ENCODE peak calls at places on chromosomes 13 and 19, in eight cellular contexts. T is cardiac muscle cell, H is neural progenitor cell, Z is stomach, X is psoas muscle, N is aorta, Q is HCT116, E is IMR-90. Y is an unnamed sample.

GRCh38 chr13:39370554-39370953 is 232.4 kb downstream of the LHFPL6 start:
- DNase-seq in N (peak), T (no peak), Z (no peak), X (no peak), H (no peak), Q (no peak), E (peak), Y (no peak)

GRCh38 chr13:31755803-31756212 is 16.5 kb downstream of the RXFP2 start:
- DNase-seq in N (no peak), Q (no peak), X (no peak), E (peak), H (no peak), Z (no peak), T (no peak), Y (no peak)

GRCh38 chr13:28325022-28325421 is 169.9 kb downstream of the FLT1 start:
- DNase-seq in X (no peak), Q (no peak), Z (no peak), N (no peak), T (peak), H (no peak), E (no peak), Y (no peak)

GRCh38 chr13:83937579-83937978 is 55.3 kb upstream of the SLITRK1 start:
- DNase-seq in X (no peak), E (no peak), N (no peak), Q (no peak), T (no peak), Z (no peak), H (no peak), Y (no peak)

GRCh38 chr13:110322828-110323171 is 15.7 kb downstream of the COL4A2 start:
- DNase-seq in E (no peak), X (no peak), Q (no peak), N (no peak), H (no peak), Z (no peak), T (no peak), Y (no peak)

GRCh38 chr19:49812997-49813861 is at the start of gene FUZ:
- DNase-seq in H (peak), E (peak), Z (peak), Q (peak), T (peak), N (peak), X (peak), Y (peak)

GRCh38 chr13:79282976-79283375 is 123.1 kb downstream of the RBM26 start:
- DNase-seq in Z (no peak), Q (no peak), H (no peak), N (no peak), X (no peak), T (peak), E (no peak), Y (no peak)

GRCh38 chr19:33687761-33688656 is 66.3 kb downstream of the CHST8 start:
- DNase-seq in E (no peak), H (no peak), T (no peak), X (no peak), Q (no peak), N (no peak), Z (no peak), Y (no peak)

GRCh38 chr13:31885994-31886393 is 145.6 kb upstream of the FRY start:
- DNase-seq in X (no peak), N (no peak), Q (no peak), E (peak), T (peak), Z (no peak), H (peak), Y (no peak)

GRCh38 chr19:3080281-3080680 is 13.9 kb upstream of the GNA11 start:
- DNase-seq in N (peak), H (no peak), E (peak), T (no peak), Z (no peak), Q (no peak), X (no peak), Y (no peak)

GRCh38 chr13:111345682-111346081 is 25.2 kb downstream of the TEX29 start:
- DNase-seq in X (no peak), T (no peak), Z (no peak), Q (no peak), N (peak), E (no peak), H (no peak), Y (no peak)

GRCh38 chr19:1327125-1327524 is 41.5 kb downstream of the EFNA2 start:
- DNase-seq in H (no peak), T (no peak), Q (no peak), X (no peak), Z (no peak), N (no peak), E (no peak), Y (no peak)

GRCh38 chr19:1325568-1326294 is 40.1 kb downstream of the EFNA2 start:
- DNase-seq in Q (no peak), X (no peak), Z (no peak), T (no peak), E (no peak), N (no peak), H (no peak), Y (no peak)

GRCh38 chr19:1324249-1324791 is 38.6 kb downstream of the EFNA2 start:
- DNase-seq in Z (no peak), Q (no peak), T (no peak), N (no peak), X (no peak), E (no peak), H (no peak), Y (no peak)

GRCh38 chr19:1322198-1322981 is 36.7 kb downstream of the EFNA2 start:
- DNase-seq in Q (no peak), N (no peak), X (no peak), T (no peak), H (no peak), Z (no peak), E (no peak), Y (no peak)

GRCh38 chr19:1324792-1325567 is 39.3 kb downstream of the EFNA2 start:
- DNase-seq in T (peak), H (no peak), E (peak), X (peak), Z (peak), Q (peak), N (peak), Y (peak)
- H3K27ac ChIP-seq in T (no peak), H (no peak), E (no peak), X (no peak), Z (no peak), Q (peak), N (no peak), Y (no peak)

GRCh38 chr19:11243798-11244169 is 4.4 kb downstream of the ANGPTL8 start:
- DNase-seq in H (no peak), Z (no peak), T (no peak), E (no peak), X (no peak), Q (no peak), N (no peak), Y (no peak)
- H3K27ac ChIP-seq in H (no peak), Z (peak), T (no peak), E (no peak), X (no peak), Q (no peak), N (no peak), Y (peak)

DNA sequence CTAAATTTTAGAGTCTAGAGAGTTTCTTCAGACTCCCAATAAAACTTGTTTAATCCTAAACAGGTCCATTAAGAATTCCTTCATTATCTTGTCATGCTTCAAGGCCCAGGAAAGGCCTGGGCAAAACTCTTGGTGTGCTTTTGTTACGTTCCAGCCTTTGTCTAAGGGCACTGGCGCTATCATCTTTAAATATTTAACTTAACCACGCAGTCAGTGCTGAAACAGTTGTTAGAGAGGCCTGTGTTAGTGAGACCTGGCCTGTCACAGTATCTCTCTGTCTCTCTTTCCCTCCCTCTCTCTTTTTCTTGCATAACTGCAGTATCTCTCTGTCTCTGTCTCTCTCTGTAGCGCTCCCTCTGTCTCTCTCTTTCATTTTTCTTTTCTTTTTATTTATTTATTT is 8.2 kb upstream of the OR1M1 start:
- DNase-seq in E (no peak), Q (no peak), X (no peak), N (no peak), H (no peak), T (no peak), Z (no peak), Y (no peak)
- H3K27ac ChIP-seq in E (no peak), Q (no peak), X (no peak), N (no peak), H (no peak), T (no peak), Z (no peak), Y (no peak)

GRCh38 chr19:58387338-58388174 is 487 bp downstream of the RPS5 start:
- DNase-seq in H (no peak), N (no peak), X (no peak), E (no peak), T (no peak), Z (no peak), Q (no peak), Y (no peak)
- H3K27ac ChIP-seq in H (no peak), N (no peak), X (peak), E (peak), T (peak), Z (peak), Q (peak), Y (no peak)

GRCh38 chr19:50857366-50857765 is 2.7 kb downstream of the KLK3 start:
- DNase-seq in N (no peak), Z (no peak), Q (no peak), E (no peak), H (no peak), X (no peak), T (no peak), Y (no peak)

GRCh38 chr19:50861496-50862286 is 7.0 kb downstream of the KLK3 start:
- DNase-seq in X (no peak), Q (no peak), N (no peak), Z (no peak), H (no peak), E (no peak), T (no peak), Y (no peak)

GRCh38 chr19:50858896-50859295 is 4.2 kb downstream of the KLK3 start:
- DNase-seq in N (no peak), Z (no peak), E (no peak), X (no peak), T (no peak), H (no peak), Q (no peak), Y (no peak)

GRCh38 chr19:50859849-50860248 is 5.1 kb downstream of the KLK3 start:
- DNase-seq in N (no peak), Q (no peak), X (no peak), T (no peak), H (no peak), Z (no peak), E (no peak), Y (no peak)

DNA sequence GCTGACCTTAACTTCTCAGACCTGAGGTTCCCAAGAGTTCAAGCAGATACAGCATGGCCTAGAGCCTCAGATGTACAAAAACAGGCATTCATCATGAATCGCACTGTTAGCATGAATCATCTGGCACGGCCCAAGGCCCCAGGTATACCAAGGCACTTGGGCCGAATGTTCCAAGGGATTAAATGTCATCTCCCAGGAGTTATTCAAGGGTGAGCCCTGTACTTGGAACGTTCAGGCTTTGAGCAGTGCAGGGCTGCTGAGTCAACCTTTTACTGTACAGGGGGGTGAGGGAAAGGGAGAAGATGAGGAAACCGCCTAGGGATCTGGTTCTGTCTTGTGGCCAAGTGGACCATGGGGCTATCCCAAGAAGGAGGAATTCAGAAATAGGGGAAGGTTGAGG is 6.3 kb downstream of the KLK3 start:
- DNase-seq in E (no peak), N (no peak), Q (no peak), H (no peak), Z (no peak), X (no peak), T (no peak), Y (no peak)
- H3K27ac ChIP-seq in E (no peak), N (no peak), Q (no peak), H (no peak), Z (no peak), X (no peak), T (no peak), Y (no peak)

GRCh38 chr19:45663800-45664199 is 4.2 kb upstream of the GIPR start:
- DNase-seq in Q (no peak), X (no peak), E (no peak), N (no peak), Z (no peak), T (no peak), H (no peak), Y (no peak)

GRCh38 chr19:45664575-45664974 is 3.4 kb upstream of the GIPR start:
- DNase-seq in E (no peak), Q (no peak), H (no peak), Z (no peak), N (no peak), T (no peak), X (no peak), Y (no peak)

GRCh38 chr19:45667620-45668341 is at the start of gene GIPR:
- DNase-seq in T (no peak), Q (peak), H (peak), Z (peak), E (peak), N (no peak), X (no peak), Y (peak)

GRCh38 chr19:45670670-45671453 is 2.8 kb downstream of the GIPR start:
- DNase-seq in T (peak), N (peak), E (peak), Z (peak), Q (peak), X (peak), H (peak), Y (peak)

DNA sequence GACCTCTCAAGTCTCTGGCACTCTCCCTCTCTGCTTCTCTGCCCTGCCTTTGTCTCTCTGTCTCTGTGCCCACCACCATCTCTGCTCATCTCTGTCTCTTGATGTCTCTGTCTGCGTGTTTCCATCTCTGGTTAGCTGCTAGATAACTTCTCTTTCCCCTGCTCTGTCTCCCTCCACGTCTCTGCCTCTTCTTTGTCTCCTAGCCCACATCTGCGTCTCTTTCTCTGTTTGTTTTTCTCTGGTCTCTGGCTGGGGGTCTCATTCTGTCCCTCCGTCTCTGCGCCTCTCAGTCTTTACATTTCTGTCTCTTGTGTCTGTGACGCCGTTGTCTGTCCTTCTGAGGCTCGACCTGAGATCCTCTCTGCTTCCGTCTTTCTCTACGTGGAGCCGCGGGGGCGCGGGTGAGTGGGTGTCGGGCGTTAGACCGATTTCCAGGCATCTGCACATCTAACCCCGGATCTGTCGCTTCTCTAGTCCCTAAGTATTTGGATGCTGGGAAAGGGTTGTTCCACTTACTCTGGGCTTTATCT is 386 bp downstream of the GIPR start:
- DNase-seq in Q (no peak), X (no peak), E (no peak), T (no peak), N (no peak), H (no peak), Z (peak), Y (no peak)
- H3K27ac ChIP-seq in Q (peak), X (no peak), E (peak), T (peak), N (no peak), H (no peak), Z (peak), Y (no peak)

GRCh38 chr13:95044452-95045205 is 256.6 kb downstream of the ABCC4 start:
- DNase-seq in E (no peak), Q (no peak), T (no peak), Z (no peak), H (no peak), N (no peak), X (no peak), Y (no peak)
- H3K27ac ChIP-seq in E (no peak), Q (no peak), T (no peak), Z (no peak), H (no peak), N (no peak), X (no peak), Y (no peak)

GRCh38 chr19:35628565-35629331 is at the start of gene RBM42:
- DNase-seq in N (peak), T (peak), E (peak), Q (peak), Z (peak), H (peak), X (peak), Y (peak)

GRCh38 chr19:35623327-35624010 is 5.4 kb upstream of the RBM42 start:
- DNase-seq in Z (no peak), Q (no peak), N (peak), T (no peak), H (no peak), X (no peak), E (no peak), Y (peak)

GRCh38 chr19:35633727-35634440 is 5.0 kb downstream of the RBM42 start:
- DNase-seq in Z (no peak), E (no peak), Q (no peak), N (no peak), H (no peak), X (no peak), T (no peak), Y (no peak)

GRCh38 chr19:35628264-35628564 is 622 bp upstream of the RBM42 start:
- DNase-seq in Z (no peak), N (no peak), H (no peak), T (no peak), X (no peak), E (no peak), Q (no peak), Y (no peak)

GRCh38 chr19:35629332-35629633 is 447 bp downstream of the RBM42 start:
- DNase-seq in E (no peak), T (no peak), Z (no peak), Q (no peak), H (no peak), N (no peak), X (no peak), Y (no peak)
- H3K27ac ChIP-seq in E (peak), T (peak), Z (peak), Q (peak), H (no peak), N (peak), X (peak), Y (peak)

GRCh38 chr19:45601524-45602522 is at the start of gene GPR4:
- DNase-seq in T (peak), N (no peak), Q (no peak), X (no peak), E (no peak), H (peak), Z (no peak), Y (no peak)
- H3K27ac ChIP-seq in T (no peak), N (no peak), Q (no peak), X (peak), E (no peak), H (no peak), Z (peak), Y (peak)